ENCODE peak calls at places on chromosomes 4 and X, in five cellular contexts. M, C, X, P and E are unnamed samples.

GRCh38 chr4:94743838-94744237 is 13.9 kb upstream of the BMPR1B start:
- DNase-seq in X (no peak), P (no peak), M (peak), C (no peak), E (no peak)

GRCh38 chrX:15471016-15471415 is 22.1 kb downstream of the PIR start:
- DNase-seq in P (no peak), M (peak), C (peak), X (no peak), E (peak)

GRCh38 chr4:128468485-128468989 is 180.9 kb upstream of the PGRMC2 start:
- DNase-seq in P (peak), X (no peak), C (no peak), M (peak), E (peak)

GRCh38 chrX:107549504-107549903 is 78.8 kb upstream of the PRPS1 start:
- DNase-seq in P (no peak), M (no peak), C (no peak), X (no peak), E (no peak)

GRCh38 chr4:48694824-48695223 is 85.3 kb downstream of the FRYL start:
- DNase-seq in X (no peak), P (no peak), C (no peak), M (no peak), E (no peak)

GRCh38 chr4:170305627-170306026 is 215.9 kb upstream of the AADAT start:
- DNase-seq in P (no peak), M (no peak), C (no peak), X (no peak), E (no peak)

GRCh38 chrX:153378607-153379006 is 22.5 kb downstream of the PNMA6E start:
- DNase-seq in P (no peak), C (no peak), X (no peak), M (no peak), E (no peak)

GRCh38 chr4:19725130-19725529 is 526.6 kb upstream of the SLIT2 start:
- DNase-seq in P (no peak), C (no peak), M (no peak), X (no peak), E (no peak)

GRCh38 chr4:83010111-83010521 is 507 bp downstream of the LIN54 start:
- DNase-seq in C (no peak), M (peak), X (no peak), P (no peak), E (no peak)

GRCh38 chr4:41095973-41096372 is 118.4 kb downstream of the APBB2 start:
- DNase-seq in M (peak), X (no peak), P (no peak), C (no peak), E (no peak)

GRCh38 chr4:153205028-153205648 is 895 bp downstream of the TRIM2 start:
- DNase-seq in X (no peak), M (no peak), C (peak), P (no peak), E (no peak)

GRCh38 chr4:7396186-7396585 is 38.5 kb downstream of the PSAPL1 start:
- DNase-seq in P (no peak), X (peak), C (no peak), M (no peak), E (no peak)

GRCh38 chr4:2796261-2797187 is 3.6 kb downstream of the SH3BP2 start:
- DNase-seq in M (peak), C (no peak), X (peak), P (peak), E (peak)

GRCh38 chr4:19532120-19532848 is 719.4 kb upstream of the SLIT2 start:
- DNase-seq in X (no peak), M (peak), P (no peak), C (no peak), E (no peak)

GRCh38 chr4:17701146-17701859 is 80.1 kb downstream of the FAM184B start:
- DNase-seq in M (no peak), X (no peak), C (no peak), P (no peak), E (no peak)

GRCh38 chrX:40108959-40109287 is 11.2 kb upstream of the BCOR start:
- DNase-seq in C (peak), M (peak), X (peak), P (no peak), E (peak)

GRCh38 chr4:128583753-128584712 is 225.5 kb upstream of the JADE1 start:
- DNase-seq in M (peak), P (no peak), C (no peak), X (no peak), E (no peak)

GRCh38 chr4:1243451-1244080 is 5.4 kb downstream of the CTBP1 start:
- DNase-seq in M (no peak), C (no peak), P (no peak), X (peak), E (peak)

GRCh38 chr4:127549521-127549920 is 83.2 kb upstream of the INTU start:
- DNase-seq in X (no peak), P (no peak), M (no peak), C (no peak), E (no peak)

GRCh38 chr4:23720556-23720955 is 169.3 kb downstream of the PPARGC1A start:
- DNase-seq in C (no peak), P (no peak), M (peak), X (no peak), E (no peak)

GRCh38 chrX:54961750-54962149 is 32.2 kb downstream of the PFKFB1 start:
- DNase-seq in X (no peak), M (no peak), P (no peak), C (no peak), E (no peak)

GRCh38 chrX:17738002-17738713 is 865 bp downstream of the SCML1 start:
- DNase-seq in C (peak), M (peak), P (no peak), X (peak), E (peak)

GRCh38 chr4:3043272-3044020 is 30.9 kb downstream of the HTT-AS start:
- DNase-seq in X (peak), C (no peak), P (no peak), M (no peak), E (no peak)

GRCh38 chr4:152273343-152273742 is 262.5 kb downstream of the FBXW7 start:
- DNase-seq in M (peak), X (no peak), C (no peak), P (no peak), E (no peak)

GRCh38 chrX:6005856-6006255 is 222.8 kb downstream of the NLGN4X start:
- DNase-seq in C (no peak), M (no peak), X (no peak), P (no peak), E (no peak)

GRCh38 chr4:163895369-163896005 is 401.0 kb downstream of the TMA16 start:
- DNase-seq in M (no peak), X (no peak), P (no peak), C (no peak), E (no peak)

GRCh38 chrX:55908685-55909212 is 191.2 kb downstream of the RRAGB start:
- DNase-seq in C (no peak), P (no peak), X (peak), M (peak), E (no peak)

GRCh38 chrX:29903365-29903764 is 312.0 kb upstream of the MAGEB2 start:
- DNase-seq in M (peak), P (no peak), C (no peak), X (no peak), E (no peak)

GRCh38 chrX:68693481-68694410 is 46.3 kb downstream of the STARD8 start:
- DNase-seq in P (no peak), C (no peak), X (peak), M (peak), E (peak)

GRCh38 chrX:49209434-49210251 is 9.7 kb upstream of the SYP start:
- DNase-seq in X (no peak), C (no peak), P (no peak), M (peak), E (no peak)

GRCh38 chr4:119750771-119751170 is 122.2 kb upstream of the PDE5A start:
- DNase-seq in C (no peak), X (no peak), M (peak), P (no peak), E (no peak)

GRCh38 chrX:83934220-83934619 is 73.3 kb downstream of the CYLC1 start:
- DNase-seq in P (no peak), X (no peak), M (no peak), C (no peak), E (no peak)

GRCh38 chr4:101349346-101350064 is 2.2 kb upstream of the PPP3CA start:
- DNase-seq in C (no peak), X (no peak), M (peak), P (no peak), E (peak)

GRCh38 chr4:156972370-156972980 is 876 bp upstream of the PDGFC start:
- DNase-seq in P (no peak), C (no peak), X (no peak), M (peak), E (no peak)

GRCh38 chrX:7654316-7654715 is 188.7 kb upstream of the VCX start:
- DNase-seq in M (no peak), X (no peak), C (no peak), P (no peak), E (no peak)
- H3K4me3 ChIP-seq in M (no peak), X (no peak), C (no peak), P (no peak), E (no peak)

DNA sequence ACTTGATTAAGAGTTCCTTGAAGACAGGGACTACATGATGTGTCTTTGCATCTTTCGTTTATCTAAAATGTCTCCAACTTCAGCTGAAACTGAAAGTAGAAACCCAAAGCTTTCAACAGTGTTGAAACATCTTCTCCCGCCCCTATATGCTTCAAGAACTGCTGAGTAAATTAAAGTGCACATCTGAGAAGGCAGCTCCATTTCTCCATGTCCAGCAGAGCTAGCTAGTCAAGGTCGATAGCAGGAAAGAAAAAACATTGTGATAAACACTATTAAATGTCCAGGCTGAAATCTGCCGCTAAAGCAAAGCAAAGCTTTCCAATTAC is 185.6 kb upstream of the TBL1X start:
- DNase-seq in M (peak), C (no peak), P (no peak), X (no peak), E (no peak)
- H3K4me3 ChIP-seq in M (peak), C (no peak), P (no peak), X (no peak), E (peak)

DNA sequence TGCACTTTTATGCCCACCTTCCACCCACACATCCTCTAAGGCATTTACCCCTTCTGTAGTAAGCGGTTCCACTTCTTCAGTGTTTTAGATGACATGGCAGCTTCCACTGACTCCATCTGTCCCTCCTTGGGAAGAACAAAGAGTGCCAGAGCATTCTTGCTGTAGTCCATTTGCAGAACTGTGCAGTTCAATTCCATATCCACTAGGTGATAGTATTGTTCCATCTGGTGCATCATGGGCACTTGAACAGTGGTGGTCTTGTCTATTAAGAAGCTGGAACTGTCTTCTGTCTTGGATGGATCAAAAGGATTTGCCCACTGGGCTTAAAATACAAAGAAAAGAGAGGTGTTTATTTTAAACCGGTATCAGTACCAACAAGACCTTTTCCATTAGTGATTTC is 3.5 kb downstream of the SERPINA7 start:
- DNase-seq in M (no peak), X (no peak), P (no peak), C (no peak), E (no peak)
- H3K4me3 ChIP-seq in M (no peak), X (no peak), P (no peak), C (no peak), E (no peak)

GRCh38 chr4:21827575-21827974 is 121.0 kb downstream of the KCNIP4 start:
- DNase-seq in M (peak), C (no peak), P (no peak), X (no peak), E (no peak)
- H3K4me3 ChIP-seq in M (no peak), C (no peak), P (no peak), X (no peak), E (no peak)

DNA sequence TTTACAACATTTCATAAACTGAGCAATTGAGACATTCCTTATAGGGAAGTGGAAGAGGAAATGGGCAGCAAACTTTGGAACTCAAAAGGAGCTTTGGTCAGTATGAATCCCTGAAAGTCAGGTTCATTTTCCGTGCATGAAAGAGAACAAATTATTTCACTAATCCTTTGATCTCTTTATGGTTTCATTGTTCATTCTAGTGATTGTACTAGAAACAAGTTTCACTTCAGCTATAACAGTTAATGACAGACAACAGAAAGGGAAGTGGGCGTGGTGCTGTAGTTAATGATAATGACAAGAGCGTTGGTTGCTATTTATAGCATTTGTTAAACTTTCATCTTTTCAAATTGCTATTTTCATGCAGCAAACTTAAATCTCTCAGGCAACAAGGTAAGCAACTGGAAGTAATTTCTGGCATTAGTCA is 98.3 kb downstream of the AREG start:
- DNase-seq in X (no peak), P (no peak), C (no peak), M (no peak), E (no peak)
- H3K4me3 ChIP-seq in X (no peak), P (no peak), C (no peak), M (no peak), E (no peak)